ENCODE peak calls at places on chromosomes 4 and X, in nine cellular contexts. R is activated CD4-positive, alpha-beta T cell treated with anti-CD3 and anti-CD28 coated beads for 1 hour; T is stimulated activated CD8-positive, alpha-beta memory T cell treated with anti-CD3 and anti-CD28 coated beads, Interleukin-7, amount 100 ng/mL, for 48 hours; C is T-helper 2 cell; X is ovary; G is adrenal gland; S is left lung; M is lower lobe of right lung; A is DMS153. U is an unnamed sample.
A peak's percentile ranks its signal among the peaks of the same experiment; 100 is the strongest.

GRCh38 chrX:281166-281999 is at the start of gene PLCXD1:
- DNase-seq in A (no peak), R (no peak), T (peak; percentile 30), M (peak; percentile 49), G (no peak), S (peak; percentile 33), X (peak; percentile 39), C (no peak), U (no peak)

GRCh38 chrX:17377047-17377692 is 2.2 kb downstream of the NHS start:
- DNase-seq in X (peak; percentile 37), R (no peak), C (no peak), T (no peak), M (no peak), G (peak; percentile 62), S (peak; percentile 32), A (peak; percentile 53), U (peak; percentile 35)

GRCh38 chrX:31629195-31629594 is 557.4 kb upstream of the FTHL17 start:
- DNase-seq in G (no peak), T (no peak), C (no peak), A (no peak), M (no peak), X (no peak), R (no peak), S (no peak), U (no peak)

GRCh38 chrX:71540801-71541545 is 8.1 kb downstream of the OGT start:
- DNase-seq in M (no peak), T (no peak), A (no peak), C (no peak), G (no peak), X (no peak), S (no peak), R (no peak), U (no peak)

GRCh38 chr4:37008199-37008598 is 236.3 kb upstream of the NWD2 start:
- DNase-seq in C (no peak), M (no peak), S (no peak), A (peak; percentile 85), X (no peak), G (no peak), T (no peak), R (no peak), U (peak; percentile 75)

GRCh38 chrX:72349190-72349589 is 43.5 kb upstream of the CITED1 start:
- DNase-seq in A (no peak), G (peak; percentile 19), C (no peak), S (no peak), X (no peak), M (no peak), T (peak; percentile 6), R (no peak), U (no peak)

GRCh38 chrX:14409341-14409740 is 120.0 kb upstream of the GLRA2 start:
- DNase-seq in C (no peak), X (no peak), A (peak; percentile 19), M (no peak), R (no peak), G (no peak), S (no peak), T (no peak), U (no peak)

GRCh38 chrX:103644125-103644524 is 15.3 kb downstream of the TCEAL1 start:
- DNase-seq in G (no peak), C (no peak), M (no peak), A (no peak), S (no peak), T (no peak), X (no peak), R (no peak), U (no peak)

GRCh38 chrX:19709812-19710518 is 177.4 kb downstream of the SH3KBP1 start:
- DNase-seq in T (no peak), X (no peak), G (no peak), S (no peak), C (no peak), M (no peak), R (no peak), A (no peak), U (no peak)

GRCh38 chrX:136162827-136163427 is 15.6 kb downstream of the FHL1 start:
- DNase-seq in M (peak; percentile 50), R (peak; percentile 13), X (no peak), C (peak; percentile 11), T (no peak), G (peak; percentile 32), S (no peak), A (no peak), U (no peak)

GRCh38 chr4:150001815-150002214 is 76.4 kb upstream of the DCLK2 start:
- DNase-seq in R (no peak), A (no peak), M (no peak), C (no peak), S (no peak), X (no peak), T (no peak), G (no peak), U (no peak)

GRCh38 chr4:106287353-106287969 is 28.5 kb downstream of the TBCK start:
- DNase-seq in T (no peak), M (no peak), X (no peak), A (peak; percentile 43), S (no peak), R (no peak), G (no peak), C (no peak), U (no peak)

GRCh38 chr4:2259036-2259540 is 2.8 kb downstream of the MXD4 start:
- DNase-seq in X (no peak), G (peak; percentile 19), R (peak; percentile 6), T (no peak), S (peak; percentile 31), C (no peak), M (peak; percentile 44), A (no peak), U (no peak)

GRCh38 chr4:86357608-86358007 is 2.2 kb downstream of the MAPK10 start:
- DNase-seq in X (no peak), G (no peak), R (no peak), S (no peak), T (no peak), M (no peak), C (no peak), A (no peak), U (no peak)

GRCh38 chr4:102569200-102569599 is 68.0 kb downstream of the NFKB1 start:
- DNase-seq in X (no peak), C (no peak), M (no peak), A (no peak), R (no peak), G (no peak), T (no peak), S (no peak), U (no peak)

GRCh38 chr4:113311047-113311446 is 261.6 kb downstream of the ANK2 start:
- DNase-seq in M (no peak), S (no peak), A (no peak), C (no peak), G (no peak), X (no peak), T (no peak), R (no peak), U (no peak)

GRCh38 chr4:85979276-85979675 is 380.6 kb downstream of the MAPK10 start:
- DNase-seq in S (no peak), T (no peak), M (no peak), R (no peak), G (no peak), C (no peak), X (no peak), A (no peak), U (no peak)

GRCh38 chr4:116389139-116389538 is 696.2 kb downstream of the TRAM1L1 start:
- DNase-seq in T (no peak), A (no peak), S (no peak), M (no peak), X (no peak), C (no peak), G (no peak), R (no peak), U (no peak)

GRCh38 chr4:38071801-38072567 is 111.8 kb downstream of the PTTG2 start:
- DNase-seq in C (no peak), M (peak; percentile 63), G (no peak), X (no peak), S (no peak), T (no peak), R (no peak), A (no peak), U (no peak)

GRCh38 chr4:5813882-5814255 is 79.0 kb downstream of the CRMP1 start:
- DNase-seq in A (no peak), X (no peak), C (no peak), M (no peak), S (no peak), R (no peak), G (no peak), T (no peak), U (no peak)

GRCh38 chr4:101349346-101350064 is 2.2 kb upstream of the PPP3CA start:
- DNase-seq in S (peak; percentile 53), A (peak; percentile 66), X (peak; percentile 14), T (no peak), R (no peak), G (peak; percentile 61), C (no peak), M (peak; percentile 73), U (no peak)

GRCh38 chrX:9622128-9622527 is 143.5 kb downstream of the GPR143 start:
- DNase-seq in S (no peak), G (no peak), R (no peak), M (no peak), A (no peak), C (no peak), X (no peak), T (no peak), U (no peak)

GRCh38 chr4:158812133-158812532 is 43.3 kb downstream of the FNIP2 start:
- DNase-seq in G (no peak), T (no peak), S (no peak), C (no peak), A (no peak), R (no peak), M (no peak), X (no peak), U (no peak)

GRCh38 chr4:38084984-38085383 is 124.8 kb downstream of the PTTG2 start:
- DNase-seq in R (no peak), G (no peak), T (no peak), C (no peak), S (no peak), A (no peak), X (no peak), M (no peak), U (no peak)

GRCh38 chrX:18617351-18617750 is 54.6 kb downstream of the RS1 start:
- DNase-seq in M (no peak), C (no peak), X (no peak), R (no peak), G (no peak), T (no peak), S (no peak), A (no peak), U (no peak)

GRCh38 chr4:4572821-4573220 is 31.0 kb upstream of the STX18 start:
- DNase-seq in A (no peak), X (no peak), C (no peak), S (no peak), R (no peak), M (no peak), T (no peak), G (no peak), U (no peak)

GRCh38 chr4:38818441-38818976 is 13.9 kb upstream of the TLR1 start:
- DNase-seq in T (no peak), A (no peak), G (no peak), M (no peak), C (no peak), S (no peak), R (no peak), X (no peak), U (no peak)

U was measured in NCI-H774.